ENCODE peak calls at places on chromosome 18, in six cellular contexts. J, Z, W, B, E and N are unnamed samples.

GRCh38 chr18:43720036-43720435 is 442.7 kb upstream of the SYT4 start:
- DNase-seq in B (no peak), J (no peak), Z (no peak), W (no peak), E (peak; percentile 72), N (no peak)

GRCh38 chr18:12628706-12629702 is 28.9 kb downstream of the SPIRE1 start:
- DNase-seq in B (peak; percentile 34), E (peak; percentile 66), Z (no peak), J (peak; percentile 89), W (no peak), N (no peak)

GRCh38 chr18:13242797-13243196 is 24.2 kb downstream of the LDLRAD4 start:
- DNase-seq in E (no peak), Z (no peak), J (no peak), B (no peak), W (no peak), N (no peak)

GRCh38 chr18:383135-383534 is 115.3 kb upstream of the THOC1 start:
- DNase-seq in W (no peak), Z (no peak), J (peak; percentile 18), B (no peak), E (no peak), N (no peak)

GRCh38 chr18:29184654-29185053 is 1007.7 kb upstream of the CDH2 start:
- DNase-seq in W (no peak), E (peak; percentile 41), J (peak; percentile 61), Z (no peak), B (no peak), N (no peak)

GRCh38 chr18:79918089-79919011 is 33.1 kb downstream of the SLC66A2 start:
- DNase-seq in W (no peak), J (no peak), B (no peak), Z (no peak), E (no peak), N (no peak)

GRCh38 chr18:73979742-73980141 is 167.9 kb downstream of the FBXO15 start:
- DNase-seq in E (peak; percentile 4), Z (no peak), W (no peak), B (peak; percentile 45), J (peak; percentile 84), N (no peak)

GRCh38 chr18:79950440-79951341 is 762 bp downstream of the SLC66A2 start:
- DNase-seq in W (peak; percentile 84), B (no peak), E (no peak), J (peak; percentile 12), Z (no peak), N (peak; percentile 63)

GRCh38 chr18:57029761-57030160 is 117.1 kb upstream of the BOD1L2 start:
- DNase-seq in J (no peak), E (no peak), B (no peak), W (no peak), Z (peak; percentile 7), N (peak; percentile 72)

GRCh38 chr18:8890957-8891464 is 185.7 kb downstream of the MTCL1 start:
- DNase-seq in B (peak; percentile 82), W (no peak), J (peak; percentile 97), E (peak; percentile 85), Z (peak; percentile 92), N (peak; percentile 95)

GRCh38 chr18:13620206-13620672 is 106.1 kb downstream of the FAM210A start:
- DNase-seq in J (no peak), E (no peak), Z (no peak), B (no peak), W (no peak), N (no peak)

GRCh38 chr18:79919089-79919488 is 32.4 kb downstream of the SLC66A2 start:
- DNase-seq in J (no peak), W (no peak), Z (no peak), E (no peak), B (no peak), N (no peak)

GRCh38 chr18:9946831-9947230 is 33.0 kb downstream of the VAPA start:
- DNase-seq in E (no peak), B (no peak), J (peak; percentile 34), Z (no peak), W (no peak), N (no peak)

GRCh38 chr18:73881396-73881795 is 266.2 kb downstream of the FBXO15 start:
- DNase-seq in W (no peak), E (no peak), Z (no peak), B (no peak), J (no peak), N (no peak)

GRCh38 chr18:8507361-8507760 is 101.9 kb upstream of the RAB12 start:
- DNase-seq in E (no peak), Z (peak; percentile 12), J (peak; percentile 4), B (no peak), W (peak; percentile 31), N (peak; percentile 60)

GRCh38 chr18:24263078-24263477 is 124.2 kb downstream of the CABYR start:
- DNase-seq in J (no peak), B (no peak), Z (no peak), W (no peak), E (no peak), N (no peak)

GRCh38 chr18:24265502-24266064 is 126.7 kb downstream of the CABYR start:
- DNase-seq in Z (no peak), E (no peak), B (no peak), J (no peak), W (no peak), N (no peak)

GRCh38 chr18:24254071-24254470 is 115.2 kb downstream of the CABYR start:
- DNase-seq in Z (no peak), J (no peak), W (no peak), E (no peak), B (no peak), N (no peak)

GRCh38 chr18:24262097-24262496 is 123.2 kb downstream of the CABYR start:
- DNase-seq in B (peak; percentile 38), E (peak; percentile 45), W (no peak), Z (no peak), J (peak; percentile 73), N (no peak)

DNA sequence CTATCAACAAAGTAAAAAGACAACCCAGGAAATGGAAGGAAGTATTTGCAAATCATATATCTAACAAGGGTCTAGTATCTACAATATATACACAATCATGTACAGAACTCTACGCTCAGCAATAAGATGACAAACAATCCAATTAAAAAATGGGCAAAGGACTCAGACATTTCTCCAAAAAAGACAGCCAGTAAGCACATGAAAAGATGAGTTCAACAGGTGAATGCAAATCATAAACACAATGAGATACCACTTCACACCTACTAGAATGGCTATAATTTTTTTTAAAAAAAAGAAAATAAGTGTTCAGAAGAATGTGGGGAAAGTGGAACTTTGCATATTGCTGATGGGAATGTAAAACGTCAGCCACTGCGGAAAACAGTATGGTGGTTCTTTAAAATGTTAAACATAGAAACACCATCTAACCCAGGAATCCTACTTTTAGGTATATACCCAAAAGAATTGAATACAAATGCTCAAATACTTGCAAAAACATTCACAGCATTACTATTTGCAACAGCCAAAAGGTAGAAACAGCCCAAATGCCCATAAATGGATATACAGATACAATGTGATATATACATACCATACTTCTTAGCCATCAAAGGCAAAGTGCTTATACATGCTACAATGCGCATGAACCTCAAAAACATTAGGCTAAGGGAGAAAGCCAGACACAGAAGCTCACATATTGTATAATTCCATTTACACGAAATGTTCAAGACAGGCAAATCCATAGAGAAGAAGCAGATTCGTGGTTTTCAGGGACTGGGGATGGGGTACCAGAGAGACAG is 121.2 kb downstream of the CABYR start:
- DNase-seq in B (no peak), J (peak; percentile 18), Z (no peak), W (no peak), E (no peak), N (no peak)
- H3K27ac ChIP-seq in B (no peak overlapping the region), J (no peak overlapping the region), Z (no peak overlapping the region), W (no peak overlapping the region), E (no peak overlapping the region), N (no peak overlapping the region)

GRCh38 chr18:34710430-34711386 is 610 bp downstream of the DTNA start:
- DNase-seq in J (peak; percentile 66), W (peak; percentile 20), E (peak; percentile 87), B (no peak), Z (no peak), N (no peak)
- H3K27ac ChIP-seq in J (peak overlapping the region; percentile 57), W (peak overlapping the region; percentile 62), E (peak overlapping the region; percentile 88), B (peak overlapping the region; percentile 81), Z (no peak overlapping the region), N (no peak overlapping the region)

DNA sequence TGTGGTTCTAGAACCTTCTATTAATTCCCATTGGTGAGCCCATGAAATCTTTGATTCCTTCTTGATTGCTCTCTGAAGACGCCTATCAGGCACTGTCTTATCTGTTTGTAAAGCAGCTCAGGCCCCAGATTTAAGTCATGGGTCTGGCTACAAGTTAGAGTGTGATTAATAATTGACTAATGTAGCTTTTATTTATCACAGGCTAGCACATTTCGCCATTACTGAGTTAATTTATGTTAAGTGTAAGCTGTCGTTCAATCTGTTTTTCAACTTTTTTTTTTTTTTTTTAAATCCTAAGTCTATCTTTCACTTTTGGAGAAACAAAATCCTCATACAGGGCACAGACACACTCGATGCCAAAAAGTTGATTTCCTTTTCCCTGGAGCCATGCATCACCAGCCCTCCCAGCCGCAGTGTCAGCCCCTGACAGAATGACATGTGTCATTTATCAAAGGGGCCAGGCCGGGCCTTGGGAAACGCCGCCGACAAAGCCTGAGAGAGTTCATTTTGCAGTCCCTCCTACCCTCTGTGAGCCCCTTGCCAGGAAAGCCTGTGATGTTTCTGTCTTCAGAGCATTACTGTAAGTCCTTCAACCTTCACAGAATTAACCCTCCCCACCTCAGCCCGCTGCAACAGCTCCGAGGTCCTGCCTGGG is 15.8 kb downstream of the TSHZ1 start:
- DNase-seq in B (no peak), W (no peak), E (peak; percentile 59), Z (no peak), J (peak; percentile 18), N (no peak)
- H3K27ac ChIP-seq in B (no peak overlapping the region), W (no peak overlapping the region), E (peak overlapping the region; percentile 19), Z (no peak overlapping the region), J (peak overlapping the region; percentile 48), N (no peak overlapping the region)

GRCh38 chr18:45589559-45590041 is 25.7 kb upstream of the SLC14A2 start:
- DNase-seq in B (peak; percentile 88), W (peak; percentile 30), Z (no peak), J (peak; percentile 91), E (peak; percentile 96), N (peak; percentile 56)

GRCh38 chr18:45590546-45590945 is 24.7 kb upstream of the SLC14A2 start:
- DNase-seq in W (no peak), B (no peak), J (no peak), E (peak; percentile 6), Z (no peak), N (no peak)

GRCh38 chr18:45588284-45588683 is 27.0 kb upstream of the SLC14A2 start:
- DNase-seq in Z (no peak), E (peak; percentile 64), J (peak; percentile 56), B (peak; percentile 30), W (no peak), N (no peak)

GRCh38 chr18:45588831-45589558 is 26.3 kb upstream of the SLC14A2 start:
- DNase-seq in Z (no peak), B (peak; percentile 57), J (peak; percentile 60), E (peak; percentile 77), W (peak; percentile 56), N (no peak)

DNA sequence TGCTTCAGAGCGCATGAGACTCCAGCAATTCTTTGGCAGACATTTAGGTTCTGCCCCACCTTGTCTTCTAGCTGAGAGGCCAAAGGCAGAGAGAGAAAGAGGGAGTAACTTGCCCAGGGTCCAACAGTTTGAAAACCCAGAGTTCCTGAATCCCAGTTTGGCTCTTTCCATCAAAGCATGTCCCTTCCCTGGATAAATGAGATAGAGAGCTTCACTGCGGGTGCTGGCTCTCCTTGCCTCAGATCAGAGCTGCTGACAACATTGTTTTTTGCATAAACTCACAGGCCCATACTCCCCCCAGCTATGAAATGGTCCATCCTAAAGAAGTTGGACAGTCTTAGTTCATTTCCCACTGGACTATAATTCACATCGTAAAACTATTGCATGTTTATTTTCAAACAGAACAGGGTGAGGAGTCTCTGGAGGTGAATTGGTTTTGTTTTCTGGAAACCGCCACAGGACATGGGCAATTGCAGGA is 25.2 kb upstream of the SLC14A2 start:
- DNase-seq in B (no peak), J (peak; percentile 6), E (peak; percentile 57), Z (no peak), W (no peak), N (no peak)
- H3K27ac ChIP-seq in B (peak overlapping the region; percentile 62), J (peak overlapping the region; percentile 73), E (no peak overlapping the region), Z (no peak overlapping the region), W (peak overlapping the region; percentile 74), N (no peak overlapping the region)